ENCODE peak calls at places on chromosomes 7 and 10, in four cellular contexts. One of them, this sample, is unnamed.

GRCh38 chr7:155962191-155962967 is 150.1 kb upstream of the SHH start:
- DNase-seq in fibroblast of the aortic adventitia: peak; percentile 10
- DNase-seq in cardiac fibroblast: peak; percentile 51
- DNase-seq in NB4: peak; percentile 66
- DNase-seq in this sample: no peak

GRCh38 chr10:31706921-31707571 is 221.6 kb downstream of the ARHGAP12 start:
- DNase-seq in cardiac fibroblast: peak; percentile 18
- DNase-seq in NB4: peak; percentile 81
- DNase-seq in fibroblast of the aortic adventitia: peak; percentile 29
- DNase-seq in this sample: no peak

GRCh38 chr7:141409911-141410329 is 141.3 kb upstream of the AGK start:
- DNase-seq in NB4: no peak
- DNase-seq in fibroblast of the aortic adventitia: no peak
- DNase-seq in cardiac fibroblast: no peak
- DNase-seq in this sample: no peak

GRCh38 chr7:102872460-102872859 is 40.3 kb upstream of the LRRC17 start:
- DNase-seq in cardiac fibroblast: peak; percentile 84
- DNase-seq in NB4: no peak
- DNase-seq in fibroblast of the aortic adventitia: peak; percentile 87
- DNase-seq in this sample: peak; percentile 92

GRCh38 chr10:26881600-26882331 is 21.0 kb upstream of the ABI1 start:
- DNase-seq in cardiac fibroblast: peak; percentile 83
- DNase-seq in NB4: peak; percentile 43
- DNase-seq in fibroblast of the aortic adventitia: peak; percentile 85
- DNase-seq in this sample: peak; percentile 65

GRCh38 chr7:3455826-3456444 is 154.9 kb downstream of the SDK1 start:
- DNase-seq in fibroblast of the aortic adventitia: no peak
- DNase-seq in NB4: no peak
- DNase-seq in cardiac fibroblast: peak; percentile 21
- DNase-seq in this sample: no peak

GRCh38 chr10:110420401-110421193 is 77.1 kb upstream of the DUSP5 start:
- DNase-seq in fibroblast of the aortic adventitia: peak; percentile 80
- DNase-seq in cardiac fibroblast: peak; percentile 91
- DNase-seq in NB4: no peak
- DNase-seq in this sample: peak; percentile 38

GRCh38 chr7:105584165-105584564 is 2.9 kb upstream of the EFCAB10 start:
- DNase-seq in cardiac fibroblast: no peak
- DNase-seq in fibroblast of the aortic adventitia: no peak
- DNase-seq in NB4: no peak
- DNase-seq in this sample: no peak

GRCh38 chr7:44081266-44081748 is 1.0 kb downstream of the POLM start:
- DNase-seq in NB4: peak; percentile 33
- DNase-seq in cardiac fibroblast: no peak
- DNase-seq in fibroblast of the aortic adventitia: no peak
- DNase-seq in this sample: no peak

GRCh38 chr7:114530074-114530611 is 115.5 kb downstream of the FOXP2 start:
- DNase-seq in fibroblast of the aortic adventitia: peak; percentile 62
- DNase-seq in cardiac fibroblast: peak; percentile 37
- DNase-seq in NB4: no peak
- DNase-seq in this sample: no peak

GRCh38 chr7:42910306-42910705 is 1.6 kb downstream of the C7orf25 start:
- DNase-seq in cardiac fibroblast: no peak
- DNase-seq in fibroblast of the aortic adventitia: no peak
- DNase-seq in NB4: no peak
- DNase-seq in this sample: no peak

GRCh38 chr7:42914726-42915045 is 2.8 kb upstream of the C7orf25 start:
- DNase-seq in cardiac fibroblast: no peak
- DNase-seq in fibroblast of the aortic adventitia: no peak
- DNase-seq in NB4: no peak
- DNase-seq in this sample: no peak

GRCh38 chr7:42913591-42913990 is 1.7 kb upstream of the C7orf25 start:
- DNase-seq in NB4: peak; percentile 51
- DNase-seq in cardiac fibroblast: peak; percentile 94
- DNase-seq in fibroblast of the aortic adventitia: peak; percentile 93
- DNase-seq in this sample: no peak

GRCh38 chr7:42914009-42914725 is 2.3 kb upstream of the C7orf25 start:
- DNase-seq in NB4: no peak
- DNase-seq in cardiac fibroblast: peak; percentile 92
- DNase-seq in fibroblast of the aortic adventitia: peak; percentile 87
- DNase-seq in this sample: peak; percentile 35

GRCh38 chr7:42911482-42912447 is at the start of gene C7orf25:
- DNase-seq in NB4: peak; percentile 98
- DNase-seq in cardiac fibroblast: peak; percentile 95
- DNase-seq in fibroblast of the aortic adventitia: peak; percentile 88
- DNase-seq in this sample: peak; percentile 88
- TF ChIP-seq CTCF in NB4: no peak
- TF ChIP-seq CTCF in cardiac fibroblast: no peak
- TF ChIP-seq CTCF in fibroblast of the aortic adventitia: no peak
- TF ChIP-seq CTCF in this sample: no peak

GRCh38 chr7:25180592-25180923 is 47.7 kb downstream of the NPVF start:
- DNase-seq in fibroblast of the aortic adventitia: no peak
- DNase-seq in cardiac fibroblast: no peak
- DNase-seq in NB4: no peak
- DNase-seq in this sample: no peak
- TF ChIP-seq CTCF in fibroblast of the aortic adventitia: no peak
- TF ChIP-seq CTCF in cardiac fibroblast: no peak
- TF ChIP-seq CTCF in NB4: no peak
- TF ChIP-seq CTCF in this sample: peak; percentile 60

DNA sequence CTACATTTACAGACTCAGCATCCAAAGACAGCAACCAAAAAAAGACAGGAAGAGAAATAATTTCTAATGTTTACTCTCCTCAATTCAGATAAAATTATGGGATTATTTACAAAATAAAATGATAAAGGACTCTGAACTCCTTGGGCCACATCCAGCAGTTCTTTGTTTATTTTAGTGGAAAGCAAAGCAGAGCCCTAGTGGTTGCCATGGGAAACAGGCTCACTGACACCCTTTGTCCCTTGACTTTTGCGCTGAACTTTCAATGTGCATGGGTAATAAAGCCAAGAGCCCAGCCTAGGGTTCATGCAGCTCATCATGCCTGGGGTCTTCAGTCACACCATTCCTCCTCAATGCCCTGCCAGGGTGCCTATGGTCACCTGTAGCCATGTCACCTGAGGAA is 442.6 kb upstream of the IGFBP3 start:
- DNase-seq in NB4: no peak
- DNase-seq in fibroblast of the aortic adventitia: no peak
- DNase-seq in cardiac fibroblast: no peak
- DNase-seq in this sample: no peak
- TF ChIP-seq CTCF in NB4: no peak
- TF ChIP-seq CTCF in fibroblast of the aortic adventitia: peak; percentile 1
- TF ChIP-seq CTCF in cardiac fibroblast: peak; percentile 1
- TF ChIP-seq CTCF in this sample: peak; percentile 21

GRCh38 chr7:94657771-94658693 is 2.1 kb upstream of the SGCE start:
- DNase-seq in cardiac fibroblast: peak; percentile 98
- DNase-seq in NB4: peak; percentile 94
- DNase-seq in fibroblast of the aortic adventitia: peak; percentile 87
- DNase-seq in this sample: peak; percentile 92
- TF ChIP-seq CTCF in cardiac fibroblast: no peak
- TF ChIP-seq CTCF in NB4: no peak
- TF ChIP-seq CTCF in fibroblast of the aortic adventitia: no peak
- TF ChIP-seq CTCF in this sample: no peak

GRCh38 chr10:35545878-35546631 is 59.1 kb upstream of the GJD4 start:
- DNase-seq in cardiac fibroblast: peak; percentile 34
- DNase-seq in NB4: no peak
- DNase-seq in fibroblast of the aortic adventitia: peak; percentile 40
- DNase-seq in this sample: peak; percentile 41

GRCh38 chr10:35545079-35545657 is 60.0 kb upstream of the GJD4 start:
- DNase-seq in NB4: no peak
- DNase-seq in cardiac fibroblast: no peak
- DNase-seq in fibroblast of the aortic adventitia: no peak
- DNase-seq in this sample: no peak

GRCh38 chr10:35542303-35542702 is 62.8 kb upstream of the GJD4 start:
- DNase-seq in cardiac fibroblast: no peak
- DNase-seq in NB4: no peak
- DNase-seq in fibroblast of the aortic adventitia: no peak
- DNase-seq in this sample: no peak

GRCh38 chr10:35552622-35553342 is 52.4 kb upstream of the GJD4 start:
- DNase-seq in cardiac fibroblast: no peak
- DNase-seq in fibroblast of the aortic adventitia: no peak
- DNase-seq in NB4: no peak
- DNase-seq in this sample: no peak

GRCh38 chr10:35546824-35547225 is 58.3 kb upstream of the GJD4 start:
- DNase-seq in fibroblast of the aortic adventitia: peak; percentile 65
- DNase-seq in cardiac fibroblast: peak; percentile 15
- DNase-seq in NB4: no peak
- DNase-seq in this sample: peak; percentile 97
- TF ChIP-seq CTCF in fibroblast of the aortic adventitia: no peak
- TF ChIP-seq CTCF in cardiac fibroblast: peak; percentile 15
- TF ChIP-seq CTCF in NB4: no peak
- TF ChIP-seq CTCF in this sample: peak; percentile 61

GRCh38 chr7:16114633-16115032 is 306.7 kb downstream of the CRPPA start:
- DNase-seq in fibroblast of the aortic adventitia: peak; percentile 62
- DNase-seq in cardiac fibroblast: peak; percentile 71
- DNase-seq in NB4: peak; percentile 36
- DNase-seq in this sample: peak; percentile 33
- TF ChIP-seq CTCF in fibroblast of the aortic adventitia: peak; percentile 31
- TF ChIP-seq CTCF in cardiac fibroblast: peak; percentile 43
- TF ChIP-seq CTCF in NB4: no peak
- TF ChIP-seq CTCF in this sample: peak; percentile 77

GRCh38 chr10:22222236-22223190 is 4.7 kb upstream of the EBLN1 start:
- DNase-seq in fibroblast of the aortic adventitia: no peak
- DNase-seq in cardiac fibroblast: no peak
- DNase-seq in NB4: no peak
- DNase-seq in this sample: no peak

GRCh38 chr10:22217842-22218241 is at the start of gene EBLN1:
- DNase-seq in NB4: no peak
- DNase-seq in fibroblast of the aortic adventitia: no peak
- DNase-seq in cardiac fibroblast: no peak
- DNase-seq in this sample: no peak

GRCh38 chr10:22219308-22219707 is 1.5 kb upstream of the EBLN1 start:
- DNase-seq in fibroblast of the aortic adventitia: peak; percentile 0
- DNase-seq in NB4: no peak
- DNase-seq in cardiac fibroblast: no peak
- DNase-seq in this sample: peak; percentile 26

DNA sequence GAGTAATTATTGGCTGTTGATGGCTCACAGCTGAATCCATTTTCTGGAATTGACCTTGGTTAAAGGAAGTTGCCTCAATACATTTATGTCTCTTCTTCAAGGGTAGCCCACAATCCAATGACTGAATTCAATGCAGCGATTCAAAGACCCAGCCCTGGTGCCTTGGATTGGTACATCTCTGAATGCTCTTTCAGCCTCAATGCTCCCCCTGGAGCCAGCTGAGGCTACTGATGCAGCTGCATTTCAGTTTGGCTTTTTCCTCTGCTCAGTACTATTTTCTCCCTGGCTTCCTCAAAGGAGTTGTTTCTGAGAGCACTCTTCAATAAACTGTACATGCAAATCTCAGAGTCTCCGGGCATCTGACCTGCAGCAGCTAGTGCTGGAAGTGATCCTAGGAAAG is 633 bp upstream of the EBLN1 start:
- DNase-seq in fibroblast of the aortic adventitia: no peak
- DNase-seq in NB4: no peak
- DNase-seq in cardiac fibroblast: no peak
- DNase-seq in this sample: no peak
- TF ChIP-seq CTCF in fibroblast of the aortic adventitia: no peak
- TF ChIP-seq CTCF in NB4: no peak
- TF ChIP-seq CTCF in cardiac fibroblast: no peak
- TF ChIP-seq CTCF in this sample: no peak

DNA sequence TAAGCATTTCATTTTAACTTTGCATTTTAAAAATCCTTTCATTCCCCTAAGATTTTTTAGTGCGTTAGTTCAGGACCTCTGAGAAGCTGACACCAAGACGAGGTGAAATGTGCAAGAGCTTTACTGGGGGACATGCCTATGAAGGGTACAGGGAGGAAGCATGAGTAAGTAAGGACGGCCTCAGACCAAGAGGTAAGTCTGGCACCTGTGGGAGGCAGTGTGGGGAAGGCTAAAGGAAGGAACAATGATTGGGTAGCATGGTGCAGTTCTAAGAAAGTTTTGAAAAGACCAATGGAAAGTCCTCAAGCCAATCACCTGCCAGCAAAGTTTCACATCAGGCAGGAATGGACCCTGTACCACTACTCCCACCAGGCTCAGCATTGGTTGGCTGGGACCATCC is 369.2 kb downstream of the GFRA1 start:
- DNase-seq in cardiac fibroblast: no peak
- DNase-seq in NB4: no peak
- DNase-seq in fibroblast of the aortic adventitia: no peak
- DNase-seq in this sample: no peak
- TF ChIP-seq CTCF in cardiac fibroblast: no peak
- TF ChIP-seq CTCF in NB4: no peak
- TF ChIP-seq CTCF in fibroblast of the aortic adventitia: no peak
- TF ChIP-seq CTCF in this sample: no peak

This sample was measured in HFFc6.